ENCODE peak calls at places on chromosome 7, in six cellular contexts. S, T, W, G, D and H are unnamed samples.

GRCh38 chr7:23687011-23687410 is 7.0 kb downstream of the FAM221A start:
- DNase-seq in S (no peak), T (no peak), W (no peak), G (no peak), D (no peak), H (no peak)

GRCh38 chr7:131157530-131158243 is 170.0 kb upstream of the MKLN1 start:
- DNase-seq in S (no peak), T (no peak), W (peak; percentile 37), G (peak; percentile 43), D (no peak), H (no peak)

GRCh38 chr7:88842217-88842616 is 46.7 kb upstream of the TEX47 start:
- DNase-seq in S (no peak), T (no peak), W (no peak), G (no peak), D (no peak), H (no peak)

GRCh38 chr7:2214636-2215035 is 18.1 kb downstream of the MAD1L1 start:
- DNase-seq in S (no peak), T (no peak), W (no peak), G (no peak), D (no peak), H (no peak)

GRCh38 chr7:3165681-3166580 is 122.3 kb upstream of the CARD11 start:
- DNase-seq in S (no peak), T (no peak), W (no peak), G (no peak), D (no peak), H (no peak)

GRCh38 chr7:77862691-77863090 is 64.1 kb downstream of the PHTF2 start:
- DNase-seq in S (no peak), T (no peak), W (no peak), G (no peak), D (no peak), H (no peak)

GRCh38 chr7:35757574-35757973 is 43.3 kb upstream of the SEPTIN7 start:
- DNase-seq in S (no peak), T (no peak), W (no peak), G (no peak), D (no peak), H (no peak)

GRCh38 chr7:75925717-75926435 is 10.9 kb downstream of the POR start:
- DNase-seq in S (no peak), T (no peak), W (no peak), G (no peak), D (no peak), H (no peak)

GRCh38 chr7:2838873-2839578 is 5.1 kb downstream of the GNA12 start:
- DNase-seq in S (no peak), T (no peak), W (no peak), G (no peak), D (peak; percentile 60), H (no peak)

GRCh38 chr7:65976659-65977196 is 5.3 kb downstream of the GUSB start:
- DNase-seq in S (no peak), T (no peak), W (no peak), G (no peak), D (no peak), H (no peak)

GRCh38 chr7:43906327-43907010 is at the start of gene URGCP:
- DNase-seq in S (peak; percentile 74), T (peak; percentile 73), W (no peak), G (peak; percentile 25), D (peak; percentile 57), H (no peak)

GRCh38 chr7:43902542-43903054 is 3.8 kb downstream of the URGCP start:
- DNase-seq in S (no peak), T (no peak), W (no peak), G (no peak), D (no peak), H (no peak)

GRCh38 chr7:43905209-43905946 is 1.0 kb downstream of the URGCP start:
- DNase-seq in S (no peak), T (peak; percentile 38), W (peak; percentile 71), G (no peak), D (no peak), H (no peak)

GRCh38 chr7:43905954-43906326 is 456 bp downstream of the URGCP start:
- DNase-seq in S (peak; percentile 65), T (peak; percentile 64), W (no peak), G (peak; percentile 25), D (peak; percentile 29), H (no peak)

GRCh38 chr7:43904533-43905208 is 1.7 kb downstream of the URGCP start:
- DNase-seq in S (no peak), T (no peak), W (no peak), G (no peak), D (no peak), H (no peak)
- H3K4me3 ChIP-seq in S (peak overlapping the region; percentile 74), T (no peak overlapping the region), W (peak overlapping the region; percentile 80), G (no peak overlapping the region), D (no peak overlapping the region), H (peak overlapping the region; percentile 63)

GRCh38 chr7:135708041-135708440 is 19.9 kb downstream of the SLC13A4 start:
- DNase-seq in S (no peak), T (no peak), W (no peak), G (no peak), D (no peak), H (no peak)

GRCh38 chr7:135712182-135712782 is 15.7 kb downstream of the SLC13A4 start:
- DNase-seq in S (no peak), T (no peak), W (no peak), G (no peak), D (peak; percentile 16), H (no peak)

GRCh38 chr7:135709508-135709907 is 18.5 kb downstream of the SLC13A4 start:
- DNase-seq in S (no peak), T (no peak), W (no peak), G (no peak), D (no peak), H (no peak)

GRCh38 chr7:135712796-135713195 is 15.2 kb downstream of the SLC13A4 start:
- DNase-seq in S (no peak), T (no peak), W (no peak), G (no peak), D (no peak), H (no peak)

GRCh38 chr7:135710417-135711138 is 17.4 kb downstream of the SLC13A4 start:
- DNase-seq in S (no peak), T (no peak), W (no peak), G (no peak), D (peak; percentile 31), H (no peak)
- TF ChIP-seq CTCF in S (peak; percentile 37), T (no peak), W (peak; percentile 56), G (no peak), D (peak; percentile 65), H (peak; percentile 44)

DNA sequence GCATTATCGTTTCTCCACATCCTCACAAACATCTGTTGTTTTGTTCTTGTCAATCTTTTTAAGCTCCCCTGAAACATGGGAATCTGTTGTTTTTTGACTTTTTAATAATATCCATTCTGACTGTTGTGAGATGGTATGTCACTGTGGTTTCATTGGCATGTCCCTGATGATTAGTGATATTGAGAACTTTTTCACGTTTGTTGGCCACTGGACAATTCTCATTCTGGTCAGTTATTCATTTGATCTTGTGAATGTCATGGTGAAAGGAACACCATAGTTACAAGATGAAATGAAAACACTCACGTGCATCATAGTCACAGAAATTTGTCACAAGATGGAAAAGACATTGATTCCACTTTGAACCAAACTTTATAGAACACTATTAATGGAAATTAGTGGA is 20.5 kb upstream of the SGCE start:
- DNase-seq in S (no peak), T (no peak), W (no peak), G (no peak), D (no peak), H (no peak)
- H3K4me3 ChIP-seq in S (no peak overlapping the region), T (no peak overlapping the region), W (no peak overlapping the region), G (no peak overlapping the region), D (no peak overlapping the region), H (no peak overlapping the region)

GRCh38 chr7:154698726-154699291 is 304.1 kb downstream of the PAXIP1 start:
- DNase-seq in S (no peak), T (no peak), W (no peak), G (no peak), D (peak; percentile 22), H (no peak)
- TF ChIP-seq CTCF in S (peak; percentile 76), T (no peak), W (peak; percentile 37), G (no peak), D (peak; percentile 61), H (peak; percentile 18)

GRCh38 chr7:122303971-122304603 is 463 bp downstream of the FEZF1 start:
- DNase-seq in S (no peak), T (no peak), W (no peak), G (no peak), D (no peak), H (no peak)
- H3K4me3 ChIP-seq in S (no peak overlapping the region), T (no peak overlapping the region), W (no peak overlapping the region), G (no peak overlapping the region), D (no peak overlapping the region), H (no peak overlapping the region)

GRCh38 chr7:28536259-28536658 is 123.9 kb downstream of the CREB5 start:
- DNase-seq in S (no peak), T (peak; percentile 27), W (peak; percentile 38), G (peak; percentile 69), D (no peak), H (no peak)
- TF ChIP-seq CTCF in S (peak; percentile 35), T (no peak), W (peak; percentile 76), G (peak; percentile 54), D (no peak), H (peak; percentile 50)